ENCODE peak calls at places on chromosome 16, in ten cellular contexts. L, R, H, T, S, B, Q, V, J and M are unnamed samples.
A peak's percentile ranks its signal among the peaks of the same experiment; 100 is the strongest.

GRCh38 chr16:47523342-47524006 is 62.3 kb downstream of the PHKB start:
- DNase-seq in L (no peak), R (peak; percentile 26), H (no peak), T (no peak), S (no peak), B (no peak), Q (no peak), V (no peak), J (peak; percentile 77), M (no peak)

GRCh38 chr16:47049901-47050583 is 76.6 kb upstream of the DNAJA2 start:
- DNase-seq in L (no peak), R (no peak), H (no peak), T (no peak), S (no peak), B (no peak), Q (no peak), V (no peak), J (no peak), M (no peak)

GRCh38 chr16:69865701-69866100 is 85.4 kb upstream of the CLEC18A start:
- DNase-seq in L (no peak), R (no peak), H (no peak), T (peak; percentile 72), S (peak; percentile 61), B (no peak), Q (no peak), V (peak; percentile 51), J (no peak), M (no peak)

GRCh38 chr16:11639925-11640899 is 28.0 kb upstream of the SNN start:
- DNase-seq in L (peak; percentile 97), R (peak; percentile 93), H (peak; percentile 45), T (peak; percentile 93), S (peak; percentile 99), B (no peak), Q (no peak), V (peak; percentile 73), J (no peak), M (peak; percentile 92)

GRCh38 chr16:71230122-71230845 is at the start of gene HYDIN:
- DNase-seq in L (peak; percentile 20), R (no peak), H (peak; percentile 15), T (peak; percentile 11), S (peak; percentile 63), B (no peak), Q (no peak), V (no peak), J (no peak), M (peak; percentile 48)

GRCh38 chr16:31718998-31719397 is 154.6 kb upstream of the ZNF267 start:
- DNase-seq in L (no peak), R (no peak), H (no peak), T (no peak), S (no peak), B (no peak), Q (no peak), V (no peak), J (no peak), M (no peak)

GRCh38 chr16:10168258-10168657 is 14.0 kb downstream of the GRIN2A start:
- DNase-seq in L (peak; percentile 13), R (no peak), H (no peak), T (peak; percentile 83), S (peak; percentile 38), B (no peak), Q (no peak), V (no peak), J (no peak), M (no peak)

GRCh38 chr16:89624775-89625761 is 11.6 kb downstream of the DPEP1 start:
- DNase-seq in L (no peak), R (no peak), H (no peak), T (no peak), S (no peak), B (no peak), Q (no peak), V (no peak), J (no peak), M (no peak)

GRCh38 chr16:57664662-57665025 is 3.5 kb upstream of the ADGRG3 start:
- DNase-seq in L (no peak), R (no peak), H (no peak), T (no peak), S (no peak), B (no peak), Q (no peak), V (no peak), J (no peak), M (no peak)

GRCh38 chr16:80931985-80932720 is 74.5 kb downstream of the CMC2 start:
- DNase-seq in L (peak; percentile 20), R (peak; percentile 7), H (peak; percentile 78), T (peak; percentile 19), S (peak; percentile 72), B (no peak), Q (no peak), V (peak; percentile 59), J (no peak), M (peak; percentile 75)

GRCh38 chr16:54178491-54178976 is 108.1 kb downstream of the IRX3 start:
- DNase-seq in L (no peak), R (no peak), H (no peak), T (no peak), S (no peak), B (no peak), Q (no peak), V (no peak), J (no peak), M (no peak)

GRCh38 chr16:72873853-72874252 is 174.1 kb downstream of the ZFHX3 start:
- DNase-seq in L (no peak), R (no peak), H (no peak), T (no peak), S (no peak), B (no peak), Q (no peak), V (no peak), J (no peak), M (no peak)

GRCh38 chr16:79762217-79762616 is 161.7 kb upstream of the MAF start:
- DNase-seq in L (no peak), R (no peak), H (no peak), T (no peak), S (no peak), B (no peak), Q (no peak), V (no peak), J (no peak), M (no peak)

GRCh38 chr16:58647107-58647506 is 17.5 kb upstream of the CNOT1 start:
- DNase-seq in L (no peak), R (no peak), H (no peak), T (no peak), S (no peak), B (no peak), Q (no peak), V (no peak), J (no peak), M (no peak)

GRCh38 chr16:1960665-1961630 is 1.6 kb downstream of the NDUFB10 start:
- DNase-seq in L (no peak), R (peak; percentile 78), H (no peak), T (no peak), S (peak; percentile 51), B (no peak), Q (no peak), V (no peak), J (peak; percentile 69), M (no peak)

GRCh38 chr16:49739381-49739780 is 116.5 kb downstream of the ZNF423 start:
- DNase-seq in L (no peak), R (no peak), H (no peak), T (no peak), S (no peak), B (no peak), Q (no peak), V (no peak), J (no peak), M (no peak)

GRCh38 chr16:17368511-17368910 is 102.2 kb downstream of the XYLT1 start:
- DNase-seq in L (no peak), R (no peak), H (no peak), T (no peak), S (no peak), B (no peak), Q (no peak), V (no peak), J (no peak), M (no peak)

GRCh38 chr16:85429776-85430522 is 183.2 kb upstream of the GSE1 start:
- DNase-seq in L (no peak), R (no peak), H (no peak), T (no peak), S (no peak), B (no peak), Q (no peak), V (no peak), J (no peak), M (peak; percentile 34)

GRCh38 chr16:85352221-85352620 is 239.9 kb upstream of the CIBAR2 start:
- DNase-seq in L (no peak), R (no peak), H (no peak), T (no peak), S (no peak), B (no peak), Q (no peak), V (no peak), J (no peak), M (no peak)

GRCh38 chr16:11551842-11552241 is 34.9 kb downstream of the LITAF start:
- DNase-seq in L (no peak), R (peak; percentile 30), H (no peak), T (no peak), S (no peak), B (no peak), Q (no peak), V (no peak), J (no peak), M (no peak)

GRCh38 chr16:12016166-12016947 is 39.8 kb downstream of the SNX29 start:
- DNase-seq in L (no peak), R (no peak), H (no peak), T (peak; percentile 34), S (peak; percentile 59), B (no peak), Q (no peak), V (peak; percentile 43), J (no peak), M (no peak)

GRCh38 chr16:88856122-88856827 is 472 bp downstream of the GALNS start:
- DNase-seq in L (no peak), R (no peak), H (no peak), T (no peak), S (peak; percentile 24), B (no peak), Q (peak; percentile 9), V (no peak), J (peak; percentile 7), M (no peak)

GRCh38 chr16:81485824-81486554 is 41.4 kb downstream of the CMIP start:
- DNase-seq in L (no peak), R (no peak), H (no peak), T (no peak), S (peak; percentile 87), B (no peak), Q (no peak), V (no peak), J (no peak), M (no peak)

GRCh38 chr16:52573365-52574104 is 26.6 kb upstream of the TOX3 start:
- DNase-seq in L (no peak), R (no peak), H (no peak), T (no peak), S (no peak), B (no peak), Q (no peak), V (peak; percentile 57), J (no peak), M (peak; percentile 59)

GRCh38 chr16:87441886-87442580 is 49.9 kb downstream of the MAP1LC3B start:
- DNase-seq in L (no peak), R (no peak), H (no peak), T (no peak), S (peak; percentile 20), B (no peak), Q (no peak), V (no peak), J (no peak), M (no peak)

GRCh38 chr16:84641643-84642358 is 6.5 kb upstream of the KLHL36 start:
- DNase-seq in L (no peak), R (no peak), H (no peak), T (no peak), S (no peak), B (no peak), Q (no peak), V (no peak), J (peak; percentile 76), M (no peak)

GRCh38 chr16:13554020-13554419 is 365.9 kb upstream of the ERCC4 start:
- DNase-seq in L (no peak), R (no peak), H (no peak), T (no peak), S (no peak), B (no peak), Q (no peak), V (no peak), J (peak; percentile 7), M (no peak)

GRCh38 chr16:77277571-77277970 is 78.4 kb downstream of the SYCE1L start:
- DNase-seq in L (no peak), R (no peak), H (no peak), T (no peak), S (no peak), B (no peak), Q (no peak), V (no peak), J (no peak), M (no peak)